ENCODE peak calls at places on chromosomes 1 and 21, in ten cellular contexts. W is endodermal cell, J is upper lobe of right lung, D is lower leg skin, X is IMR-90, U is AG10803, Z is endothelial cell of umbilical vein, S is kidney epithelial cell, B is right atrium auricular region, A is BJ. E is an unnamed sample.
A peak's percentile ranks its signal among the peaks of the same experiment; 100 is the strongest.

GRCh38 chr1:166972193-166972592 is 3.1 kb downstream of the ILDR2 start:
- DNase-seq in W (no peak), J (no peak), D (no peak), X (no peak), U (no peak), Z (no peak), S (no peak), B (no peak), A (no peak), E (no peak)

GRCh38 chr1:18557621-18558465 is 72.8 kb upstream of the PAX7 start:
- DNase-seq in W (peak; percentile 91), J (peak; percentile 78), D (no peak), X (no peak), U (peak; percentile 6), Z (no peak), S (no peak), B (no peak), A (no peak), E (no peak)

GRCh38 chr1:51906306-51907078 is 28.0 kb upstream of the NRDC start:
- DNase-seq in W (no peak), J (no peak), D (no peak), X (peak; percentile 82), U (peak; percentile 68), Z (no peak), S (peak; percentile 31), B (no peak), A (no peak), E (peak; percentile 51)

GRCh38 chr1:52976183-52977035 is 49.3 kb downstream of the SCP2 start:
- DNase-seq in W (peak; percentile 84), J (no peak), D (no peak), X (no peak), U (no peak), Z (no peak), S (no peak), B (no peak), A (no peak), E (no peak)

GRCh38 chr1:240094043-240094722 is 2.5 kb downstream of the FMN2 start:
- DNase-seq in W (no peak), J (no peak), D (no peak), X (no peak), U (no peak), Z (no peak), S (no peak), B (no peak), A (no peak), E (peak; percentile 27)

GRCh38 chr1:162197615-162198497 is 128.4 kb downstream of the NOS1AP start:
- DNase-seq in W (peak; percentile 77), J (no peak), D (no peak), X (no peak), U (no peak), Z (no peak), S (no peak), B (no peak), A (no peak), E (no peak)

GRCh38 chr1:8116892-8117262 is 90.8 kb upstream of the ERRFI1 start:
- DNase-seq in W (no peak), J (no peak), D (peak; percentile 62), X (peak; percentile 93), U (peak; percentile 80), Z (peak; percentile 82), S (no peak), B (peak; percentile 90), A (peak; percentile 55), E (peak; percentile 91)

GRCh38 chr21:36437745-36438128 is 42.2 kb downstream of the CLDN14 start:
- DNase-seq in W (no peak), J (no peak), D (no peak), X (peak; percentile 97), U (peak; percentile 80), Z (peak; percentile 74), S (no peak), B (peak; percentile 77), A (peak; percentile 40), E (peak; percentile 75)

GRCh38 chr1:46770541-46770940 is 28.3 kb upstream of the CYP4B1 start:
- DNase-seq in W (no peak), J (no peak), D (no peak), X (no peak), U (no peak), Z (no peak), S (no peak), B (no peak), A (no peak), E (no peak)

GRCh38 chr1:1550591-1551432 is 10.4 kb upstream of the TMEM240 start:
- DNase-seq in W (peak; percentile 77), J (no peak), D (no peak), X (peak; percentile 36), U (peak; percentile 61), Z (no peak), S (no peak), B (no peak), A (no peak), E (peak; percentile 63)

GRCh38 chr1:163670980-163671757 is 349.4 kb downstream of the NUF2 start:
- DNase-seq in W (no peak), J (no peak), D (no peak), X (no peak), U (no peak), Z (no peak), S (no peak), B (no peak), A (no peak), E (no peak)

GRCh38 chr1:230827801-230828200 is 40.5 kb downstream of the C1orf198 start:
- DNase-seq in W (peak; percentile 3), J (no peak), D (peak; percentile 5), X (no peak), U (no peak), Z (no peak), S (no peak), B (peak; percentile 43), A (no peak), E (no peak)

GRCh38 chr1:162663589-162664030 is 31.3 kb downstream of the DDR2 start:
- DNase-seq in W (peak; percentile 55), J (no peak), D (peak; percentile 56), X (peak; percentile 70), U (peak; percentile 94), Z (peak; percentile 42), S (no peak), B (peak; percentile 63), A (peak; percentile 66), E (peak; percentile 78)

DNA sequence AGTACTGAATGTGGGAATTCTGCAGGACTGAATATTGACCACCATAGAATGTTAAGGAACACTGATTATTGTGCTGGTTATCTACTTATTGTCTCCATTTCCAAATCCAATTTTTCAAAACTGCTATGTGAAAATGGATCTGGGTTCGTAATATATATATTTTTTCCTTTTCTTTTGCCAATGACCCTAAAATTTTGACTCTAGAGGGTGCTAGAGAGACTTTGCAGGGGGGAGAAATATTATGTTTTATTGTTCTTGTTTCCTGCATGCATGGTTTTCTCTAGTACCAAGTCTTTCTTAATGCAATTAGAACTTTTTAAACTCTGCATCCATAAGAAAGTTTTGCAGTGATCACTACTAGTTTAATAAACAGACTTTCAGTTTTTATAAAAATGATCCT is 1256.9 kb downstream of the BRINP3 start:
- DNase-seq in W (no peak), J (no peak), D (no peak), X (no peak), U (no peak), Z (peak; percentile 10), S (no peak), B (no peak), A (no peak), E (no peak)
- TF ChIP-seq CTCF in W (peak; percentile 67), J (no peak), D (no peak), X (peak; percentile 51), U (no peak), Z (peak; percentile 24), S (peak; percentile 39), B (no peak), A (no peak), E (peak; percentile 52)

GRCh38 chr1:205300149-205300548 is 21.4 kb downstream of the NUAK2 start:
- DNase-seq in W (no peak), J (no peak), D (no peak), X (no peak), U (no peak), Z (no peak), S (no peak), B (no peak), A (no peak), E (no peak)

GRCh38 chr1:205304046-205304694 is 17.4 kb downstream of the NUAK2 start:
- DNase-seq in W (no peak), J (no peak), D (no peak), X (no peak), U (no peak), Z (no peak), S (no peak), B (no peak), A (no peak), E (no peak)

GRCh38 chr1:205301220-205301821 is 20.2 kb downstream of the NUAK2 start:
- DNase-seq in W (peak; percentile 99), J (peak; percentile 95), D (no peak), X (peak; percentile 97), U (peak; percentile 97), Z (peak; percentile 62), S (peak; percentile 90), B (no peak), A (peak; percentile 82), E (peak; percentile 96)

GRCh38 chr1:205303247-205303888 is 18.2 kb downstream of the NUAK2 start:
- DNase-seq in W (no peak), J (no peak), D (no peak), X (no peak), U (no peak), Z (no peak), S (no peak), B (no peak), A (no peak), E (no peak)

GRCh38 chr1:205301842-205302588 is 19.5 kb downstream of the NUAK2 start:
- DNase-seq in W (no peak), J (no peak), D (no peak), X (peak; percentile 74), U (peak; percentile 54), Z (no peak), S (no peak), B (no peak), A (no peak), E (peak; percentile 68)
- H3K4me3 ChIP-seq in W (peak overlapping the region; percentile 16), J (no peak overlapping the region), D (no peak overlapping the region), X (no peak overlapping the region), U (no peak overlapping the region), Z (no peak overlapping the region), S (no peak overlapping the region), B (no peak overlapping the region), A (no peak overlapping the region), E (no peak overlapping the region)

GRCh38 chr1:208631057-208631456 is 386.9 kb upstream of the PLXNA2 start:
- DNase-seq in W (no peak), J (no peak), D (no peak), X (no peak), U (no peak), Z (no peak), S (no peak), B (no peak), A (no peak), E (no peak)
- TF ChIP-seq CTCF in W (no peak), J (no peak), D (no peak), X (no peak), U (no peak), Z (no peak), S (no peak), B (no peak), A (no peak), E (no peak)

DNA sequence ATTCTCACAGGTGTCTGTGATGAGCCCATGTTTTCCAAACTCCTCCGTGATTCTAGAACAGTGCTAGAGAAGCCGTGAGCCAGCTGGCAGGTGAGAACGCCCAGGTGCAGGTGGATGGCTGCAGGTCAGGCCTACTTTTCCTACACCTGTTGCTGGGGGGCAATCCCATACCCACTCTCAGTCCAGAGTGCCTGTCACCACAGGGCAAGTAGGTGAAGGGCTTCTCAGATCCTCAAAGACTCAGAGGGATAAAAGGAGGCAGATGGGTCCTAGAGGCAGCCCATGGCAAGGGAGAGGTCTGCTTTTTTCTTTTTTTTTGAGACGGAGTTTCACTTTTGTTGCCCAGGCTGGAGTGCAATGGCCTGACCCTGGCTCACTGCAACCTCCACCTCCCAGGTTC is 50.7 kb upstream of the H6PD start:
- DNase-seq in W (no peak), J (no peak), D (no peak), X (no peak), U (no peak), Z (no peak), S (no peak), B (no peak), A (no peak), E (no peak)
- H3K4me3 ChIP-seq in W (peak overlapping the region; percentile 92), J (peak overlapping the region; percentile 80), D (no peak overlapping the region), X (peak overlapping the region; percentile 87), U (peak overlapping the region; percentile 96), Z (no peak overlapping the region), S (no peak overlapping the region), B (no peak overlapping the region), A (peak overlapping the region; percentile 89), E (peak overlapping the region; percentile 62)